ENCODE peak calls at places on chromosomes 2 and 18, in six cellular contexts. D is stimulated activated CD4-positive, alpha-beta T cell treated with anti-CD3 and anti-CD28 coated beads, Interleukin-4, amount 100 ng/mL, for 48 hours; W is H54; A is stimulated activated CD8-positive, alpha-beta memory T cell treated with anti-CD3 and anti-CD28 coated beads, Interleukin-12 subunit alpha, Interleukin-12 subunit beta, amount 100 ng/mL, for 4 hours; H is NCI-H2081; J is dorsolateral prefrontal cortex. P is an unnamed sample.

GRCh38 chr2:226131299-226131784 is 668.3 kb downstream of the IRS1 start:
- DNase-seq in D (no peak), W (no peak), A (no peak), H (no peak), J (no peak), P (no peak)

GRCh38 chr2:165857881-165858280 is 63.8 kb upstream of the GALNT3 start:
- DNase-seq in D (no peak), W (no peak), A (no peak), H (no peak), J (no peak), P (no peak)

GRCh38 chr2:216404010-216404618 is 8.2 kb upstream of the SMARCAL1 start:
- DNase-seq in D (peak; percentile 22), W (no peak), A (no peak), H (peak; percentile 19), J (peak; percentile 48), P (peak; percentile 66)

GRCh38 chr2:119252186-119253113 is 28.8 kb downstream of the STEAP3 start:
- DNase-seq in D (no peak), W (peak; percentile 87), A (no peak), H (no peak), J (no peak), P (no peak)

GRCh38 chr2:180374502-180375281 is 367.6 kb upstream of the CWC22 start:
- DNase-seq in D (no peak), W (no peak), A (no peak), H (no peak), J (no peak), P (no peak)

GRCh38 chr2:173132531-173132930 is 56.9 kb downstream of the MAP3K20 start:
- DNase-seq in D (no peak), W (no peak), A (no peak), H (no peak), J (no peak), P (peak; percentile 8)

GRCh38 chr2:232236200-232236599 is 142.4 kb upstream of the ALPP start:
- DNase-seq in D (no peak), W (peak; percentile 12), A (no peak), H (peak; percentile 5), J (no peak), P (no peak)

GRCh38 chr2:135607561-135607960 is 76.3 kb downstream of the R3HDM1 start:
- DNase-seq in D (no peak), W (no peak), A (no peak), H (no peak), J (no peak), P (no peak)

GRCh38 chr2:26463252-26464207 is 14.4 kb downstream of the OTOF start:
- DNase-seq in D (no peak), W (no peak), A (no peak), H (no peak), J (no peak), P (no peak)

GRCh38 chr2:177353084-177353483 is 39.5 kb upstream of the AGPS start:
- DNase-seq in D (no peak), W (no peak), A (no peak), H (no peak), J (no peak), P (no peak)

GRCh38 chr2:239161711-239162140 is 239.1 kb downstream of the HDAC4 start:
- DNase-seq in D (no peak), W (no peak), A (no peak), H (no peak), J (no peak), P (no peak)

GRCh38 chr2:147420517-147420916 is 424.3 kb upstream of the ACVR2A start:
- DNase-seq in D (no peak), W (no peak), A (no peak), H (no peak), J (no peak), P (no peak)

GRCh38 chr2:237677951-237678481 is 50.6 kb downstream of the LRRFIP1 start:
- DNase-seq in D (no peak), W (no peak), A (no peak), H (no peak), J (no peak), P (peak; percentile 95)

GRCh38 chr2:136383161-136383560 is 265.2 kb upstream of the CXCR4 start:
- DNase-seq in D (no peak), W (no peak), A (no peak), H (no peak), J (no peak), P (no peak)

GRCh38 chr2:16615687-16616615 is 49.7 kb downstream of the CYRIA start:
- DNase-seq in D (no peak), W (no peak), A (no peak), H (no peak), J (peak; percentile 73), P (no peak)

GRCh38 chr18:21980744-21981143 is 188.6 kb upstream of the GATA6 start:
- DNase-seq in D (no peak), W (no peak), A (no peak), H (no peak), J (no peak), P (no peak)

GRCh38 chr2:2843969-2844548 is 513.0 kb upstream of the MYT1L start:
- DNase-seq in D (no peak), W (no peak), A (no peak), H (peak; percentile 50), J (no peak), P (no peak)

GRCh38 chr2:150484006-150484405 is 3.5 kb downstream of the RND3 start:
- DNase-seq in D (no peak), W (no peak), A (no peak), H (peak; percentile 13), J (no peak), P (no peak)

GRCh38 chr2:32783468-32783867 is 155.6 kb downstream of the TTC27 start:
- DNase-seq in D (no peak), W (no peak), A (no peak), H (no peak), J (no peak), P (no peak)

GRCh38 chr18:31156831-31157763 is 5.6 kb downstream of the DSC1 start:
- DNase-seq in D (no peak), W (no peak), A (no peak), H (no peak), J (no peak), P (no peak)

GRCh38 chr18:70454705-70455322 is 166.0 kb downstream of the SOCS6 start:
- DNase-seq in D (peak; percentile 4), W (no peak), A (no peak), H (peak; percentile 57), J (no peak), P (peak; percentile 79)

GRCh38 chr2:19178175-19178574 is 180.2 kb downstream of the OSR1 start:
- DNase-seq in D (no peak), W (no peak), A (no peak), H (no peak), J (no peak), P (no peak)

GRCh38 chr2:164028764-164029534 is 293.1 kb upstream of the FIGN start:
- DNase-seq in D (no peak), W (no peak), A (no peak), H (no peak), J (no peak), P (no peak)

GRCh38 chr18:8717011-8717770 is 11.8 kb downstream of the MTCL1 start:
- DNase-seq in D (no peak), W (no peak), A (no peak), H (no peak), J (no peak), P (no peak)

P was measured in OCI-M1.